ENCODE peak calls at places on chromosome 2, in eight cellular contexts. One of them, this sample, is unnamed.
A peak's percentile ranks its signal among the peaks of the same experiment; 100 is the strongest.

GRCh38 chr2:154556607-154557006 is 141.9 kb upstream of the KCNJ3 start:
- DNase-seq in GM13977: no peak
- DNase-seq in lower leg skin: no peak
- DNase-seq in ureter: no peak
- DNase-seq in stimulated activated CD4-positive, alpha-beta T cell treated with anti-CD3 and anti-CD28 coated beads, Interleukin-4, amount 100 ng/mL, for 4 hours: no peak
- DNase-seq in mesendoderm: no peak
- DNase-seq in EL: no peak
- DNase-seq in CD8-positive, alpha-beta memory T cell: no peak
- DNase-seq in this sample: no peak

GRCh38 chr2:45177870-45178269 is 168.6 kb upstream of the SIX2 start:
- DNase-seq in mesendoderm: no peak
- DNase-seq in ureter: no peak
- DNase-seq in GM13977: no peak
- DNase-seq in lower leg skin: no peak
- DNase-seq in EL: peak; percentile 97
- DNase-seq in stimulated activated CD4-positive, alpha-beta T cell treated with anti-CD3 and anti-CD28 coated beads, Interleukin-4, amount 100 ng/mL, for 4 hours: no peak
- DNase-seq in CD8-positive, alpha-beta memory T cell: no peak
- DNase-seq in this sample: no peak

GRCh38 chr2:150274108-150274507 is 213.4 kb downstream of the RND3 start:
- DNase-seq in mesendoderm: no peak
- DNase-seq in ureter: no peak
- DNase-seq in GM13977: no peak
- DNase-seq in CD8-positive, alpha-beta memory T cell: no peak
- DNase-seq in lower leg skin: no peak
- DNase-seq in stimulated activated CD4-positive, alpha-beta T cell treated with anti-CD3 and anti-CD28 coated beads, Interleukin-4, amount 100 ng/mL, for 4 hours: no peak
- DNase-seq in EL: peak; percentile 25
- DNase-seq in this sample: no peak

GRCh38 chr2:86062043-86062442 is 43.6 kb downstream of the POLR1A start:
- DNase-seq in GM13977: no peak
- DNase-seq in mesendoderm: no peak
- DNase-seq in lower leg skin: no peak
- DNase-seq in ureter: no peak
- DNase-seq in EL: peak; percentile 74
- DNase-seq in CD8-positive, alpha-beta memory T cell: no peak
- DNase-seq in stimulated activated CD4-positive, alpha-beta T cell treated with anti-CD3 and anti-CD28 coated beads, Interleukin-4, amount 100 ng/mL, for 4 hours: no peak
- DNase-seq in this sample: no peak

GRCh38 chr2:48508461-48509124 is 21.4 kb upstream of the STON1 start:
- DNase-seq in CD8-positive, alpha-beta memory T cell: no peak
- DNase-seq in ureter: no peak
- DNase-seq in GM13977: no peak
- DNase-seq in mesendoderm: peak; percentile 95
- DNase-seq in EL: peak; percentile 54
- DNase-seq in stimulated activated CD4-positive, alpha-beta T cell treated with anti-CD3 and anti-CD28 coated beads, Interleukin-4, amount 100 ng/mL, for 4 hours: no peak
- DNase-seq in lower leg skin: no peak
- DNase-seq in this sample: no peak

GRCh38 chr2:43368483-43369385 is 142.3 kb upstream of the ZFP36L2 start:
- DNase-seq in mesendoderm: no peak
- DNase-seq in ureter: no peak
- DNase-seq in GM13977: no peak
- DNase-seq in lower leg skin: no peak
- DNase-seq in CD8-positive, alpha-beta memory T cell: no peak
- DNase-seq in EL: no peak
- DNase-seq in stimulated activated CD4-positive, alpha-beta T cell treated with anti-CD3 and anti-CD28 coated beads, Interleukin-4, amount 100 ng/mL, for 4 hours: no peak
- DNase-seq in this sample: no peak

GRCh38 chr2:236568922-236569592 is 568 bp upstream of the ACKR3 start:
- DNase-seq in stimulated activated CD4-positive, alpha-beta T cell treated with anti-CD3 and anti-CD28 coated beads, Interleukin-4, amount 100 ng/mL, for 4 hours: no peak
- DNase-seq in lower leg skin: no peak
- DNase-seq in mesendoderm: peak; percentile 89
- DNase-seq in ureter: no peak
- DNase-seq in GM13977: no peak
- DNase-seq in CD8-positive, alpha-beta memory T cell: no peak
- DNase-seq in EL: no peak
- DNase-seq in this sample: no peak

GRCh38 chr2:20139828-20140227 is 85.1 kb downstream of the SDC1 start:
- DNase-seq in lower leg skin: no peak
- DNase-seq in ureter: no peak
- DNase-seq in CD8-positive, alpha-beta memory T cell: no peak
- DNase-seq in stimulated activated CD4-positive, alpha-beta T cell treated with anti-CD3 and anti-CD28 coated beads, Interleukin-4, amount 100 ng/mL, for 4 hours: no peak
- DNase-seq in mesendoderm: no peak
- DNase-seq in EL: no peak
- DNase-seq in GM13977: no peak
- DNase-seq in this sample: no peak

GRCh38 chr2:219087371-219087770 is 26.6 kb upstream of the IHH start:
- DNase-seq in EL: no peak
- DNase-seq in GM13977: no peak
- DNase-seq in lower leg skin: no peak
- DNase-seq in ureter: no peak
- DNase-seq in stimulated activated CD4-positive, alpha-beta T cell treated with anti-CD3 and anti-CD28 coated beads, Interleukin-4, amount 100 ng/mL, for 4 hours: no peak
- DNase-seq in mesendoderm: no peak
- DNase-seq in CD8-positive, alpha-beta memory T cell: no peak
- DNase-seq in this sample: no peak

GRCh38 chr2:237410949-237411635 is 2.9 kb downstream of the COL6A3 start:
- DNase-seq in mesendoderm: no peak
- DNase-seq in lower leg skin: no peak
- DNase-seq in CD8-positive, alpha-beta memory T cell: no peak
- DNase-seq in stimulated activated CD4-positive, alpha-beta T cell treated with anti-CD3 and anti-CD28 coated beads, Interleukin-4, amount 100 ng/mL, for 4 hours: no peak
- DNase-seq in ureter: no peak
- DNase-seq in EL: peak; percentile 48
- DNase-seq in GM13977: no peak
- DNase-seq in this sample: no peak

GRCh38 chr2:222835142-222835822 is 25.6 kb upstream of the ACSL3 start:
- DNase-seq in CD8-positive, alpha-beta memory T cell: no peak
- DNase-seq in ureter: no peak
- DNase-seq in stimulated activated CD4-positive, alpha-beta T cell treated with anti-CD3 and anti-CD28 coated beads, Interleukin-4, amount 100 ng/mL, for 4 hours: no peak
- DNase-seq in mesendoderm: no peak
- DNase-seq in GM13977: no peak
- DNase-seq in EL: no peak
- DNase-seq in lower leg skin: no peak
- DNase-seq in this sample: no peak

GRCh38 chr2:17628349-17629261 is 88.1 kb downstream of the VSNL1 start:
- DNase-seq in CD8-positive, alpha-beta memory T cell: no peak
- DNase-seq in mesendoderm: no peak
- DNase-seq in ureter: no peak
- DNase-seq in stimulated activated CD4-positive, alpha-beta T cell treated with anti-CD3 and anti-CD28 coated beads, Interleukin-4, amount 100 ng/mL, for 4 hours: no peak
- DNase-seq in GM13977: peak; percentile 26
- DNase-seq in EL: no peak
- DNase-seq in lower leg skin: no peak
- DNase-seq in this sample: no peak